ENCODE peak calls at places on chromosomes 16 and 17, in nine cellular contexts. C is activated B cell treated with CpG ODN at 0.5 μM for 24 hours, R is AG04449, H is endothelial cell, U is nephron progenitor cell, V is BE2C, F is ascending aorta, O is epithelial cell of esophagus, I is Panc1. D is an unnamed sample.

GRCh38 chr17:64369007-64369893 is 21.4 kb downstream of the PECAM1 start:
- DNase-seq in V (no peak), R (no peak), C (no peak), O (no peak), H (no peak), I (no peak), F (no peak), U (no peak), D (no peak)

GRCh38 chr17:53626286-53626685 is 196.4 kb upstream of the KIF2B start:
- DNase-seq in I (no peak), U (no peak), C (no peak), F (no peak), V (no peak), H (no peak), R (peak), O (peak), D (no peak)

GRCh38 chr16:86751081-86752030 is 173.0 kb downstream of the FOXL1 start:
- DNase-seq in F (peak), H (no peak), U (no peak), C (no peak), I (no peak), O (peak), R (no peak), V (no peak), D (no peak)

GRCh38 chr17:49218941-49219913 is 8.7 kb downstream of the ABI3 start:
- DNase-seq in C (peak), F (no peak), R (no peak), H (no peak), I (no peak), U (no peak), O (no peak), V (peak), D (no peak)

GRCh38 chr17:752620-753219 is 656 bp upstream of the GEMIN4 start:
- DNase-seq in U (no peak), O (peak), I (no peak), F (peak), C (no peak), H (no peak), R (no peak), V (peak), D (no peak)

GRCh38 chr16:70649300-70649699 is 2.9 kb downstream of the IL34 start:
- DNase-seq in V (no peak), U (no peak), I (no peak), O (no peak), R (no peak), F (peak), H (no peak), C (no peak), D (no peak)

GRCh38 chr16:66973716-66974115 is 12.7 kb downstream of the CES3 start:
- DNase-seq in V (no peak), C (no peak), U (no peak), I (no peak), F (no peak), H (no peak), R (no peak), O (no peak), D (no peak)

GRCh38 chr16:12511308-12511707 is 292.4 kb downstream of the CPPED1 start:
- DNase-seq in H (no peak), U (no peak), O (no peak), R (no peak), F (no peak), C (no peak), I (no peak), V (no peak), D (no peak)

GRCh38 chr17:28747046-28747691 is 3.4 kb downstream of the TRAF4 start:
- DNase-seq in R (no peak), H (no peak), I (no peak), V (peak), U (no peak), F (no peak), C (no peak), O (peak), D (no peak)

GRCh38 chr17:78271419-78272160 is 40.2 kb downstream of the TMEM235 start:
- DNase-seq in R (no peak), C (no peak), I (no peak), H (no peak), U (no peak), O (no peak), F (no peak), V (no peak), D (no peak)

GRCh38 chr16:84897911-84898377 is 78.2 kb downstream of the CRISPLD2 start:
- DNase-seq in C (no peak), V (no peak), R (no peak), O (peak), H (no peak), U (no peak), F (no peak), I (no peak), D (no peak)

GRCh38 chr16:363110-364090 is 6.9 kb downstream of the MRPL28 start:
- DNase-seq in O (no peak), I (no peak), H (no peak), C (no peak), R (no peak), V (no peak), F (no peak), U (no peak), D (no peak)

GRCh38 chr16:58652741-58653140 is 23.1 kb upstream of the CNOT1 start:
- DNase-seq in I (no peak), U (peak), H (no peak), C (no peak), F (no peak), R (no peak), V (peak), O (peak), D (no peak)

GRCh38 chr17:59406808-59407381 is 75.4 kb downstream of the YPEL2 start:
- DNase-seq in O (no peak), R (no peak), U (peak), V (peak), F (no peak), C (no peak), I (no peak), H (no peak), D (no peak)

GRCh38 chr17:13970531-13970930 is 98.8 kb upstream of the COX10 start:
- DNase-seq in F (no peak), C (no peak), V (no peak), O (no peak), H (no peak), U (no peak), R (no peak), I (no peak), D (no peak)

GRCh38 chr16:12853972-12854371 is 47.4 kb upstream of the SHISA9 start:
- DNase-seq in H (no peak), V (no peak), R (no peak), I (no peak), U (no peak), O (no peak), C (no peak), F (no peak), D (no peak)

GRCh38 chr16:80540516-80541305 is at the start of gene DYNLRB2:
- DNase-seq in O (peak), U (peak), R (peak), I (no peak), V (peak), F (peak), C (peak), H (peak), D (peak)

GRCh38 chr17:50107790-50108414 is 12.8 kb downstream of the PDK2 start:
- DNase-seq in O (peak), U (no peak), H (no peak), R (peak), C (no peak), V (no peak), I (no peak), F (no peak), D (no peak)

GRCh38 chr17:65085397-65085796 is 28.9 kb upstream of the GNA13 start:
- DNase-seq in R (no peak), U (no peak), V (no peak), I (no peak), C (no peak), F (no peak), O (no peak), H (no peak), D (no peak)

GRCh38 chr17:15457723-15458094 is 9.7 kb downstream of the CDRT4 start:
- DNase-seq in V (no peak), C (no peak), O (no peak), H (no peak), R (no peak), U (no peak), F (no peak), I (no peak), D (no peak)

GRCh38 chr16:46896314-46896968 is 12.3 kb downstream of the GPT2 start:
- DNase-seq in H (no peak), U (peak), V (no peak), R (no peak), I (no peak), F (no peak), O (no peak), C (no peak), D (no peak)

GRCh38 chr16:2006317-2006716 is 3.3 kb downstream of the ZNF598 start:
- DNase-seq in V (peak), H (no peak), C (no peak), U (no peak), I (no peak), R (no peak), O (no peak), F (no peak), D (no peak)

GRCh38 chr17:82684207-82684903 is 14.1 kb downstream of the RAB40B start:
- DNase-seq in H (no peak), R (no peak), C (no peak), I (no peak), F (no peak), U (no peak), V (no peak), O (peak), D (no peak)

GRCh38 chr16:8346291-8346690 is 244.0 kb downstream of the TMEM114 start:
- DNase-seq in O (no peak), F (no peak), I (no peak), H (peak), V (no peak), R (no peak), U (peak), C (no peak), D (no peak)

GRCh38 chr16:4218202-4218601 is 23.7 kb downstream of the SRL start:
- DNase-seq in U (no peak), I (no peak), V (no peak), O (no peak), C (no peak), F (no peak), H (no peak), R (no peak), D (no peak)

GRCh38 chr16:30004811-30005242 is 6.0 kb downstream of the DOC2A start:
- DNase-seq in H (no peak), R (no peak), O (no peak), I (no peak), F (no peak), V (peak), C (no peak), U (no peak), D (no peak)

GRCh38 chr16:7615565-7615964 is 282.9 kb downstream of the RBFOX1 start:
- DNase-seq in H (no peak), I (no peak), C (no peak), O (no peak), R (no peak), U (no peak), F (no peak), V (no peak), D (no peak)

GRCh38 chr17:4540224-4541040 is 14.8 kb downstream of the MYBBP1A start:
- DNase-seq in O (no peak), I (no peak), U (no peak), R (no peak), V (no peak), H (peak), F (no peak), C (no peak), D (no peak)

GRCh38 chr17:65362826-65363225 is 198.6 kb downstream of the AXIN2 start:
- DNase-seq in U (no peak), F (no peak), C (no peak), O (peak), R (no peak), V (no peak), H (no peak), I (no peak), D (no peak)

GRCh38 chr17:55625516-55625915 is 97.1 kb downstream of the TMEM100 start:
- DNase-seq in O (no peak), I (no peak), H (no peak), V (no peak), R (no peak), C (no peak), U (no peak), F (no peak), D (no peak)

GRCh38 chr17:64455993-64456885 is 7.3 kb downstream of the MILR1 start:
- DNase-seq in C (peak), F (no peak), V (no peak), O (no peak), I (no peak), H (no peak), R (no peak), U (no peak), D (no peak)

GRCh38 chr16:12546918-12547607 is 256.6 kb downstream of the CPPED1 start:
- DNase-seq in U (no peak), H (no peak), C (no peak), I (no peak), V (no peak), R (no peak), F (no peak), O (no peak), D (no peak)

GRCh38 chr17:10025976-10026785 is 121.1 kb upstream of the RCVRN start:
- DNase-seq in U (peak), I (no peak), R (no peak), F (no peak), C (no peak), V (no peak), O (no peak), H (no peak), D (no peak)

GRCh38 chr16:46976550-46976949 is 3.1 kb upstream of the DNAJA2 start:
- DNase-seq in R (no peak), H (no peak), U (no peak), O (peak), V (no peak), F (no peak), C (no peak), I (no peak), D (no peak)

GRCh38 chr16:14310519-14310991 is 239.4 kb downstream of the MRTFB start:
- DNase-seq in O (no peak), V (peak), H (no peak), F (no peak), R (no peak), I (no peak), C (no peak), U (no peak), D (no peak)
- TF ChIP-seq CTCF in O (no peak), V (peak), H (no peak), F (no peak), R (no peak), I (no peak), C (no peak), U (no peak), D (no peak)

DNA sequence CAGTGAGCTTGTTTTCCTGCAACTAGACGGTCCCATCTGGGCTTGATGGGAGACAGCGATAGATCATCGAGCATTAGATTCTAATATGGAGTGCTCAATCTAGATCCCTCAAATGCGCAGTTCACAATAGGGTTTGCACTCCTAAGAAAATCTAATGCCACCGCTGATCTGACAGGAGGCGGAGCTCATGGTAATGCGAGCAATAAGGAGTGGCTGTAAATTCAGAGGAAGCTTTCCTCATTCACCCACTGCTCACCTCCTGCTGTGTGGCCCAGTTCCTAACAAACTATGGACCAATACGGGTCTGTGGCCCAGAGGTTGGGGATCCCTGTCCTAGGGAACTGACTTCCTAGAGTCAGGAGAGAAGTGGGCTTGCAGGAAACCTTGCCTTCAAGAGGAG is 25.3 kb upstream of the AMZ2 start:
- DNase-seq in O (peak), H (no peak), F (peak), I (no peak), U (no peak), R (no peak), C (no peak), V (no peak), D (no peak)
- TF ChIP-seq CTCF in O (no peak), H (no peak), F (no peak), I (no peak), U (no peak), R (no peak), C (no peak), V (no peak), D (no peak)

DNA sequence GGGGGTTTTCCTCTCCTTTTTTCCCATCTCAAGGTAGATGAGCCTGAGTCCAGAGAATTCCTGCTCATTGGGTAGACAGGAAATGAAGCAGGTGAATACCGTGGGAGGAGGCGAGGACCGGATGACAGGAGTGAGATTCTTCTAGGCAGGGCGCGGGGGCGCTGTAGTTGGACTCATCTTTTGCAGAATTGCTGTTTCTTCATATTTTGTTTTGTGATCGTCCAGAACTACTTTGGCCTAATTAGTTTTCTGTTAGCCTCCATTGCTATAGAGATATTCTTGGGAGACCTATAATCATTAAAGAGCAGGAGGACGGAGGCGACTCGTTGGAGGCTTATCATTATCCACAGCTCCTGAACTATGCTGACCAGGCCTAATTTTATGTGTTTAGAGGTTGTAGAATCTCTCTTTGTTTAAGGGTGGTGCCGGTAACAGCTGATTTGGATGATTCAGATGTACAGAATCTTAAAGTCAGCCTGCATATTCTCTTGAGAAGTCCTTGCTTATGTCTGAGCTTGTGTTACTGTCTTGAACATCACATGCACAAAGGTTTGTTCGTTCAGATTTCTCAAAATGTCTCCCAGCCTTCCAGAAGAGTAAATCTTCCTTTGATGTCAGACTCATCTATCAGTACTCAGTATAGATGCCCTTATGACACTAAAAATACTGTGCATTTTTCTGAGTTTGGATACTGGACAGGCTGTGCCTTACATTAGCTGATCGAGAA is 741 bp downstream of the ATP6V0A1 start:
- DNase-seq in U (peak), I (no peak), C (no peak), V (peak), F (peak), H (peak), R (no peak), O (peak), D (peak)
- TF ChIP-seq CTCF in U (no peak), I (peak), C (no peak), V (peak), F (peak), H (no peak), R (peak), O (peak), D (no peak)

GRCh38 chr17:66625321-66625767 is 209.6 kb upstream of the CACNG5 start:
- DNase-seq in C (no peak), F (no peak), U (no peak), O (peak), V (no peak), R (no peak), H (no peak), I (no peak), D (no peak)
- TF ChIP-seq CTCF in C (no peak), F (peak), U (peak), O (peak), V (peak), R (peak), H (peak), I (peak), D (peak)

GRCh38 chr17:75876938-75877751 is 1.2 kb downstream of the TRIM47 start:
- DNase-seq in C (no peak), R (peak), I (no peak), V (peak), U (peak), H (no peak), F (peak), O (peak), D (peak)
- TF ChIP-seq CTCF in C (no peak), R (peak), I (no peak), V (no peak), U (no peak), H (no peak), F (peak), O (no peak), D (no peak)

DNA sequence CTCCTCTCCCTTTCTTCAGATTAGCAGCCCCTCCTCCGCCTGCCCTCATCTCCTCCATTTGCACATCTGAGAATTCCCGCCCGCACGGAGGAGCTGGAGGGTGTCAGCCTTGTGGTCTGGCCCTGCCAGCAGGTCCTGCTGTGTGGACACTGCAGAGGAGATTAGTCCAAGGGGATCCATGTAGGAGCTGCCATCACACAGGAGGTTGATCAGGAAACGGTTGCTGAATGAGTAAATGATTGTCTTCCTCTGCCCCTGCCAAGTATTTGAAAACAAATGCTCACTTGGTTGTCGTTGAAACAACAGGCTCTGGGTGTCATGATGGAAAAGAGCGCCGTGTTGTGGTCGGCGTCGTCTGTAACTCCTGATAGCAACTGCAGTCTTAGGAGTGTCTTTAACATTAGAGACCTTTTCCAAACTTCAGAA is 63.8 kb upstream of the CHMP6 start:
- DNase-seq in H (peak), O (peak), C (no peak), V (no peak), U (no peak), R (no peak), I (no peak), F (no peak), D (no peak)
- TF ChIP-seq CTCF in H (no peak), O (peak), C (no peak), V (no peak), U (no peak), R (no peak), I (no peak), F (no peak), D (no peak)

GRCh38 chr17:7823581-7824001 is 10.4 kb upstream of the KDM6B start:
- DNase-seq in F (no peak), O (no peak), H (no peak), C (no peak), U (no peak), V (no peak), R (no peak), I (no peak), D (no peak)

GRCh38 chr17:7824021-7824924 is 9.7 kb upstream of the KDM6B start:
- DNase-seq in I (no peak), U (no peak), O (no peak), R (no peak), H (no peak), V (no peak), F (no peak), C (no peak), D (no peak)

GRCh38 chr17:7822126-7822525 is 11.9 kb upstream of the KDM6B start:
- DNase-seq in I (no peak), H (no peak), V (no peak), R (no peak), C (no peak), U (no peak), F (no peak), O (no peak), D (no peak)

GRCh38 chr17:7820231-7820630 is 13.8 kb upstream of the KDM6B start:
- DNase-seq in H (no peak), O (no peak), F (no peak), R (no peak), C (no peak), I (no peak), V (no peak), U (no peak), D (no peak)

GRCh38 chr17:7825206-7825980 is 8.6 kb upstream of the KDM6B start:
- DNase-seq in C (no peak), V (peak), U (no peak), I (no peak), F (no peak), R (no peak), O (no peak), H (no peak), D (no peak)
- TF ChIP-seq CTCF in C (no peak), V (peak), U (no peak), I (peak), F (no peak), R (no peak), O (no peak), H (no peak), D (no peak)

GRCh38 chr17:36870618-36871002 is 66.7 kb upstream of the LHX1 start:
- DNase-seq in H (no peak), F (no peak), V (no peak), O (no peak), R (no peak), C (no peak), U (no peak), I (no peak), D (no peak)

GRCh38 chr17:36867716-36868115 is 69.6 kb upstream of the LHX1 start:
- DNase-seq in H (no peak), I (no peak), R (no peak), U (no peak), F (no peak), V (no peak), C (no peak), O (no peak), D (no peak)

GRCh38 chr17:36869441-36869840 is 67.8 kb upstream of the LHX1 start:
- DNase-seq in U (no peak), I (no peak), C (no peak), O (no peak), R (no peak), F (no peak), V (no peak), H (no peak), D (no peak)

GRCh38 chr17:36864827-36865320 is 72.4 kb upstream of the LHX1 start:
- DNase-seq in V (no peak), F (no peak), I (no peak), O (no peak), U (no peak), C (no peak), H (no peak), R (no peak), D (no peak)

GRCh38 chr17:36869856-36870617 is 67.2 kb upstream of the LHX1 start:
- DNase-seq in I (no peak), O (peak), R (no peak), C (no peak), U (no peak), H (no peak), F (no peak), V (no peak), D (no peak)
- TF ChIP-seq CTCF in I (no peak), O (peak), R (no peak), C (no peak), U (no peak), H (no peak), F (no peak), V (no peak), D (no peak)

D was measured in mesothelial cell of epicardium.